ENCODE peak calls at places on chromosomes 6 and 20, in seven cellular contexts. D, U, J, T, V, M and Y are unnamed samples.

GRCh38 chr6:30483677-30484279 is 5.5 kb upstream of the HLA-E start:
- DNase-seq in D (peak), U (no peak), J (peak), T (no peak), V (peak), M (peak), Y (peak)

GRCh38 chr6:1267790-1268762 is 43.8 kb upstream of the FOXQ1 start:
- DNase-seq in D (no peak), U (no peak), J (no peak), T (no peak), V (no peak), M (no peak), Y (no peak)

GRCh38 chr6:42086665-42087050 is 36.3 kb downstream of the TAF8 start:
- DNase-seq in D (no peak), U (no peak), J (no peak), T (no peak), V (no peak), M (no peak), Y (no peak)

GRCh38 chr6:28863607-28864320 is 60.0 kb downstream of the TRIM27 start:
- DNase-seq in D (peak), U (peak), J (peak), T (peak), V (peak), M (peak), Y (peak)

GRCh38 chr6:6583836-6584235 is 4.7 kb upstream of the LY86 start:
- DNase-seq in D (peak), U (no peak), J (no peak), T (no peak), V (no peak), M (no peak), Y (no peak)

GRCh38 chr6:32176476-32177181 is 745 bp upstream of the AGPAT1 start:
- DNase-seq in D (no peak), U (no peak), J (no peak), T (no peak), V (no peak), M (no peak), Y (no peak)

GRCh38 chr20:39103305-39103704 is 141.2 kb downstream of the DHX35 start:
- DNase-seq in D (no peak), U (no peak), J (no peak), T (no peak), V (no peak), M (no peak), Y (no peak)

GRCh38 chr6:113381957-113382356 is 475.2 kb upstream of the MARCKS start:
- DNase-seq in D (peak), U (no peak), J (no peak), T (no peak), V (no peak), M (peak), Y (peak)

GRCh38 chr20:2967841-2968240 is 75.6 kb upstream of the GNRH2 start:
- DNase-seq in D (no peak), U (no peak), J (no peak), T (no peak), V (no peak), M (no peak), Y (no peak)

GRCh38 chr6:2502096-2502997 is 248.4 kb downstream of the MYLK4 start:
- DNase-seq in D (peak), U (no peak), J (no peak), T (no peak), V (no peak), M (no peak), Y (no peak)

GRCh38 chr6:116387374-116387773 is 16.6 kb downstream of the DSE start:
- DNase-seq in D (peak), U (no peak), J (no peak), T (no peak), V (no peak), M (no peak), Y (no peak)

GRCh38 chr20:38892091-38892981 is 33.9 kb upstream of the FAM83D start:
- DNase-seq in D (peak), U (no peak), J (no peak), T (no peak), V (no peak), M (no peak), Y (peak)

GRCh38 chr6:111173946-111174345 is 86.6 kb downstream of the SLC16A10 start:
- DNase-seq in D (no peak), U (no peak), J (no peak), T (no peak), V (no peak), M (no peak), Y (no peak)